ENCODE peak calls at places on chromosomes 2 and 18, in four cellular contexts. S is psoas muscle, H is choroid plexus epithelial cell, G is mucosa of descending colon. E is an unnamed sample.

GRCh38 chr2:11079131-11079824 is 76.0 kb upstream of the SLC66A3 start:
- DNase-seq in S (no peak), H (no peak), G (no peak), E (no peak)

GRCh38 chr2:239465017-239466001 is 64.5 kb upstream of the HDAC4 start:
- DNase-seq in S (peak; percentile 76), H (no peak), G (peak; percentile 78), E (peak; percentile 70)

GRCh38 chr2:37648316-37649011 is 23.0 kb downstream of the CDC42EP3 start:
- DNase-seq in S (peak; percentile 81), H (peak; percentile 52), G (peak; percentile 75), E (no peak)

GRCh38 chr2:11129598-11130449 is 25.4 kb upstream of the SLC66A3 start:
- DNase-seq in S (no peak), H (peak; percentile 23), G (peak; percentile 91), E (no peak)

GRCh38 chr2:32965523-32966171 is 18.9 kb downstream of the LTBP1 start:
- DNase-seq in S (no peak), H (no peak), G (no peak), E (no peak)

GRCh38 chr2:46849080-46849715 is 66.4 kb downstream of the MCFD2 start:
- DNase-seq in S (no peak), H (peak; percentile 28), G (no peak), E (no peak)

GRCh38 chr2:62657752-62658151 is 47.8 kb upstream of the EHBP1 start:
- DNase-seq in S (no peak), H (no peak), G (no peak), E (no peak)

GRCh38 chr2:62920070-62920469 is 130.6 kb upstream of the OTX1 start:
- DNase-seq in S (no peak), H (peak; percentile 40), G (no peak), E (no peak)

GRCh38 chr2:50401772-50402653 is 629.9 kb downstream of the NRXN1 start:
- DNase-seq in S (no peak), H (peak; percentile 77), G (no peak), E (no peak)

GRCh38 chr2:142131016-142131714 is at the start of gene LRP1B:
- DNase-seq in S (no peak), H (peak; percentile 57), G (no peak), E (no peak)

GRCh38 chr2:25194576-25195122 is 26.3 kb upstream of the POMC start:
- DNase-seq in S (no peak), H (no peak), G (no peak), E (no peak)

GRCh38 chr2:53952519-53952918 is 18.3 kb downstream of the PSME4 start:
- DNase-seq in S (no peak), H (peak; percentile 25), G (no peak), E (no peak)

GRCh38 chr18:54388203-54389142 is 30.8 kb downstream of the C18orf54 start:
- DNase-seq in S (no peak), H (peak; percentile 91), G (no peak), E (no peak)

GRCh38 chr2:152055366-152056108 is 43.3 kb downstream of the CACNB4 start:
- DNase-seq in S (no peak), H (peak; percentile 49), G (no peak), E (no peak)

GRCh38 chr2:147711031-147711430 is 133.8 kb upstream of the ACVR2A start:
- DNase-seq in S (no peak), H (no peak), G (no peak), E (no peak)

GRCh38 chr2:9949992-9950520 is 1.4 kb upstream of the GRHL1 start:
- DNase-seq in S (no peak), H (no peak), G (no peak), E (no peak)

GRCh38 chr2:9952286-9952737 is 819 bp downstream of the GRHL1 start:
- DNase-seq in S (no peak), H (no peak), G (no peak), E (no peak)

GRCh38 chr2:9950521-9951271 is 797 bp upstream of the GRHL1 start:
- DNase-seq in S (peak; percentile 33), H (peak; percentile 11), G (peak; percentile 65), E (no peak)

GRCh38 chr2:9951522-9952285 is at the start of gene GRHL1:
- DNase-seq in S (peak; percentile 95), H (peak; percentile 91), G (peak; percentile 93), E (peak; percentile 71)

GRCh38 chr2:9951272-9951521 is 296 bp upstream of the GRHL1 start:
- DNase-seq in S (no peak), H (no peak), G (no peak), E (no peak)
- TF ChIP-seq CTCF in S (no peak), H (no peak), G (no peak), E (no peak)

GRCh38 chr2:55771612-55772011 is 78.0 kb upstream of the PNPT1 start:
- DNase-seq in S (no peak), H (peak; percentile 75), G (no peak), E (no peak)
- TF ChIP-seq CTCF in S (peak; percentile 35), H (peak; percentile 61), G (peak; percentile 22), E (no peak)

DNA sequence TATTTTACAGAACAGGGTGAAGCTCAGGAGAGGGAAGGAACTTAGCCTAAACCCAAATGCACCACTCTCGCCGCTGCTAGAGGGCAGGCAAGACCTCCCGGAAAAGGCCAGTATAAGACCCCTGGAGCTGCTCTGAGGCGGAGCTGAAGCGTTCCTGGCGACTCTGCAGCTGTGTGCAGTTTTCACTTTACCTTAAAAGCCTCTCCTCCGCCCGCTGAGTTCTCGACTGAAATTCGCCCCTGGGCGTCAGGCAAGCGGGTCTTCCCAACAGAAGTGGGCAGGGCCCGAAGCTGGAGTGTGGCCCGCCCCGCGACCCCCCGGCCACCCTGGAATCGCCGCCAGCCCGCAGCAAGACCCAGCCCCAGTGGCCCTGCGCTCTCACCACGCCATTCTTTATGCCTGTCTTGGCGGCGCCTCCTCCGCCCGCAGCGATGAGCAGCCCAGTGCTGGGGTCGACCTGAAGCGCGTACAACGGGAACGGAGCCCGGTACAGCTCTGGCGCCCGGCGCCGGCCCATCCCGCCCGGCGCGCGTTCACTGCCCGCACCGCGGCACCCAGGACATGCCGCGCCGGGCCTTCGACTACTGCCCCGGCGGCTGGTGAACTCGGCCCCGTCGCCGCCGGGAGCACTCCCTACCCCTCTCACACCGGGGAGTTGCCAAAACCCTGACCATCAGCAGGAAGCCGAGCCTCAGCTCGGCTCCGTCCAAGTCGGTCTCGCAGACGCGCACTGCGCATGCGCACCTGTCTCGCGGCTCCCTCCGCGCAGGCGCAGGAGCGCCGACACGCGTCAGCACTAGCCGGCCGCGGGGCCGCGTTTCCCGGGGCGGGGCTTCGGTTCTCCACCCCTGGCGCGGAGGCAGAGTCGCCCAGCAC is at the start of gene PREB:
- DNase-seq in S (peak; percentile 98), H (peak; percentile 96), G (peak; percentile 98), E (peak; percentile 84)
- TF ChIP-seq CTCF in S (no peak), H (peak; percentile 66), G (no peak), E (no peak)

DNA sequence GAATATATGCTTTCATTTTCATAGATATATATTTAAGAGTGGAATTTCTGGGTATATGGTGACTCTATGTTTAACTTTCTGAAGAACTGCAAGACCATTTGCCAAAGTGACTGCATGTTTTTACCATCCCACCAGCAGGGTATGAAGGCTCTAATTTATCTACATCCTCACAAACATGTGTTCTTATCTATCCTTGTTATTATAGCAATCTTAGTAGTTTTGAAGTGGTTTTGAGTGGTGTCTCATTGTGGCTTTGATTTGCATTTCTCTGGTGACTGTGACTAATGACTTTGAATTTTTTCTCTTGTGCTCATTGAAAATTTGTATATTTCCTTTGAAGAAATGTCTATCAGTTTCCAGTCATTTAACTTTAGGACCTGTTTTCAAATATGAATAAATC is 310.2 kb upstream of the NRP2 start:
- DNase-seq in S (no peak), H (peak; percentile 40), G (no peak), E (no peak)
- TF ChIP-seq CTCF in S (no peak), H (peak; percentile 7), G (no peak), E (no peak)

GRCh38 chr2:26785431-26786206 is at the start of gene CENPA:
- DNase-seq in S (peak; percentile 97), H (peak; percentile 100), G (peak; percentile 96), E (peak; percentile 96)
- TF ChIP-seq CTCF in S (peak; percentile 32), H (peak; percentile 26), G (peak; percentile 46), E (no peak)

GRCh38 chr18:58231930-58232329 is 187.9 kb downstream of the NEDD4L start:
- DNase-seq in S (no peak), H (peak; percentile 50), G (no peak), E (no peak)
- TF ChIP-seq CTCF in S (peak; percentile 51), H (peak; percentile 59), G (no peak), E (no peak)

DNA sequence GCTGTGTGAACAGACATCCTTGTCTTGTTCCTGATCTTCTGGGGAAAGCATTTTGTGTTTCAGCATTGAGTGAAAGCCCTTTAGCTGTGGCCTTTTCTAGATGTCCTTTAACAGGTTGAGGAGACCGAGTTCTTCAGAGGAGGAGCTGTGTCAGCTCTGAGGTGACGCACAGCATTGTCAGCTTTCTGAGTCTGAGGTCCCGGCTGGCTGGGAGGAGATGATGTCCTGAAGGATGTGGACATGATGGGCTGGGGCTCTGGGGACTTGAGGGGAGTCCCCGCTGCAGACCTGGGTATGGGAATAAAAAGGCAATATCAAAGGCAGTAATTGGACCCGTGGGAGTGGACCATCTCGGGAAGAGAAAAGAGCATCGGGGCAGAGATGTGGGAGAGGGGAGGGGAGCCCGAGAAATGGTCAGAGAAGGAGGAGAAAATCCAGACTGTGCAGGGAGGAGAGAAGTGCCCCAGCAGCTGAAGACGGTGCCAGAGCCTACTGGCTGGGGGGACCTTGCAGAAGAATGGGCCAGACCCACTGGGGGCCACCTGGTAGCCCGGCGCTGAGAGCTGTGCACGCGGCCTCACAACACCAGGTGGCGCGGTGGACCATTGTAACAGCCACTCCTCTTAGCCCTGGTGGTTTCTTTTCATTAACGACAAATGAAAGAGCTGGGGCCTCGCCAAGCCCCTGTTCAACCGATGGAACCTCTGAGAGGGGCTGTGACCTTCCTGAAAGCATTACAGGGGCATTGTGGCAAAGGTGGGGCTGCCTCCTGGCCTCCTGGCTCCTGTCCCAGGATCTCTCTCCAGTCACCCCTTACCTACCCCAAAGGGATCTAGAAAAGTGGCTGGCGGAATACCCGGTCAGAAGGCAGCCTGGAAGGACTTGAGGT is 61.6 kb downstream of the ST3GAL5 start:
- DNase-seq in S (peak; percentile 79), H (peak; percentile 67), G (peak; percentile 69), E (peak; percentile 83)
- TF ChIP-seq CTCF in S (peak; percentile 96), H (peak; percentile 88), G (peak; percentile 70), E (peak; percentile 79)